ENCODE peak calls at places on chromosome 12, in ten cellular contexts. T is astrocyte; L is tibial artery; R is body of pancreas; K is H7; A is left ventricle myocardium inferior; B is CD4-positive, CD25-positive, alpha-beta regulatory T cell; U is Karpas-422; S is small intestine; V is aorta. Q is an unnamed sample.

GRCh38 chr12:112716099-112717093 is 75.2 kb upstream of the RPH3A start:
- DNase-seq in T (no peak), L (no peak), R (no peak), K (peak; percentile 68), A (no peak), B (no peak), U (peak; percentile 66), S (peak; percentile 2), V (no peak), Q (no peak)

GRCh38 chr12:11765817-11766794 is 116.6 kb downstream of the ETV6 start:
- DNase-seq in T (peak; percentile 93), L (no peak), R (no peak), K (no peak), A (no peak), B (peak; percentile 25), U (no peak), S (no peak), V (peak; percentile 54), Q (no peak)

GRCh38 chr12:116164976-116165425 is 112.5 kb downstream of the MED13L start:
- DNase-seq in T (peak; percentile 68), L (no peak), R (no peak), K (no peak), A (no peak), B (no peak), U (no peak), S (no peak), V (no peak), Q (no peak)

GRCh38 chr12:128509170-128509569 is 242.2 kb downstream of the TMEM132C start:
- DNase-seq in T (no peak), L (no peak), R (no peak), K (peak; percentile 36), A (no peak), B (no peak), U (no peak), S (no peak), V (no peak), Q (no peak)

GRCh38 chr12:30794591-30795409 is 40.0 kb upstream of the CAPRIN2 start:
- DNase-seq in T (peak; percentile 96), L (no peak), R (no peak), K (no peak), A (no peak), B (no peak), U (no peak), S (no peak), V (no peak), Q (peak; percentile 16)

GRCh38 chr12:53073881-53074280 is 5.3 kb downstream of the SPRYD3 start:
- DNase-seq in T (no peak), L (peak; percentile 64), R (no peak), K (peak; percentile 8), A (no peak), B (no peak), U (no peak), S (no peak), V (no peak), Q (no peak)

GRCh38 chr12:132397934-132398385 is 68.6 kb upstream of the GALNT9 start:
- DNase-seq in T (no peak), L (no peak), R (no peak), K (no peak), A (peak; percentile 7), B (no peak), U (no peak), S (no peak), V (peak; percentile 39), Q (no peak)

GRCh38 chr12:116319851-116320621 is 42.5 kb upstream of the MED13L start:
- DNase-seq in T (peak; percentile 97), L (peak; percentile 88), R (peak; percentile 14), K (no peak), A (peak; percentile 50), B (no peak), U (no peak), S (no peak), V (peak; percentile 86), Q (peak; percentile 65)

GRCh38 chr12:58309806-58310205 is 368.4 kb downstream of the ATP23 start:
- DNase-seq in T (no peak), L (no peak), R (no peak), K (no peak), A (no peak), B (no peak), U (no peak), S (no peak), V (no peak), Q (no peak)

GRCh38 chr12:69966839-69967238 is 141.8 kb downstream of the MYRFL start:
- DNase-seq in T (peak; percentile 13), L (no peak), R (no peak), K (no peak), A (no peak), B (no peak), U (no peak), S (peak; percentile 13), V (no peak), Q (no peak)

GRCh38 chr12:132143328-132144071 is 619 bp downstream of the DDX51 start:
- DNase-seq in T (no peak), L (peak; percentile 64), R (no peak), K (peak; percentile 67), A (no peak), B (no peak), U (peak; percentile 66), S (peak; percentile 5), V (peak; percentile 50), Q (peak; percentile 41)

GRCh38 chr12:114631242-114631641 is 52.7 kb downstream of the TBX3 start:
- DNase-seq in T (no peak), L (no peak), R (no peak), K (no peak), A (no peak), B (no peak), U (no peak), S (no peak), V (no peak), Q (no peak)

GRCh38 chr12:58918475-58918874 is 1.8 kb downstream of the LRIG3 start:
- DNase-seq in T (no peak), L (no peak), R (no peak), K (no peak), A (no peak), B (no peak), U (no peak), S (peak; percentile 42), V (no peak), Q (no peak)

GRCh38 chr12:97131220-97131981 is 224.3 kb downstream of the NEDD1 start:
- DNase-seq in T (no peak), L (no peak), R (no peak), K (peak; percentile 29), A (no peak), B (no peak), U (no peak), S (no peak), V (no peak), Q (peak; percentile 26)

GRCh38 chr12:34526946-34527345 is 504.6 kb downstream of the ALG10 start:
- DNase-seq in T (no peak), L (no peak), R (no peak), K (no peak), A (no peak), B (no peak), U (no peak), S (no peak), V (no peak), Q (no peak)

GRCh38 chr12:51900323-51900889 is 6.9 kb upstream of the ACVRL1 start:
- DNase-seq in T (no peak), L (peak; percentile 57), R (no peak), K (peak; percentile 23), A (no peak), B (no peak), U (no peak), S (no peak), V (peak; percentile 24), Q (no peak)

GRCh38 chr12:100926669-100927248 is 132.2 kb downstream of the ANO4 start:
- DNase-seq in T (peak; percentile 15), L (no peak), R (peak; percentile 27), K (peak; percentile 52), A (no peak), B (no peak), U (no peak), S (peak; percentile 55), V (no peak), Q (peak; percentile 68)

GRCh38 chr12:130831246-130831645 is 7.8 kb downstream of the STX2 start:
- DNase-seq in T (no peak), L (no peak), R (no peak), K (no peak), A (no peak), B (no peak), U (no peak), S (no peak), V (no peak), Q (no peak)

GRCh38 chr12:26239508-26240328 is 44.3 kb downstream of the SSPN start:
- DNase-seq in T (peak; percentile 100), L (peak; percentile 91), R (peak; percentile 26), K (no peak), A (peak; percentile 66), B (no peak), U (no peak), S (peak; percentile 49), V (peak; percentile 94), Q (no peak)

DNA sequence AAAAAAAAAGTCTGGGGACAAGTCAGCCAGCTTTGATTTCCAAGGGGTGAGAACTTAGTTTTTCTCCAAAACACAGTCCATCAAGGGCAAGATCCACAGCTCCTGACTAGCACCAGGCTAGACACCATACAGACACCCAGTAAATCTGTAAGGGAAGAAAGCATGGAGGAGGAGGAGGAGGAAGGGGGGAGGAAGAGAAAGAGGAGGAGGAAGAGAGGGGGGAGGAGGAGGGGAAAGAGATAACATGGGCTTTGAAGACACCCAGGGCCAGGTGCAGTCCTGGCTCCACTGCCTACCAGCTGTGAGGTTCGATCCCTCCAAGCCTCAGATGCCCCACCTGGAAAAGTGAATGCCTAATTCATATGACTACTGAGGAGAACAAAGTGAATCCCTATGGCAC is 18.3 kb downstream of the KDM2B start:
- DNase-seq in T (no peak), L (no peak), R (no peak), K (no peak), A (no peak), B (no peak), U (no peak), S (no peak), V (no peak), Q (no peak)
- H3K36me3 ChIP-seq in T (no peaks in the 10 kb centered on the region), L (peaks cover 8% of the 10 kb centered on the region), R (no peaks in the 10 kb centered on the region), K (peaks cover 19% of the 10 kb centered on the region), A (no peaks in the 10 kb centered on the region), B (peaks cover 11% of the 10 kb centered on the region), U (no peaks in the 10 kb centered on the region), S (no peaks in the 10 kb centered on the region), V (no peaks in the 10 kb centered on the region), Q (no peaks in the 10 kb centered on the region)

GRCh38 chr12:56041579-56042429 is at the start of gene RPS26:
- DNase-seq in T (peak; percentile 99), L (peak; percentile 98), R (peak; percentile 95), K (peak; percentile 94), A (peak; percentile 94), B (peak; percentile 98), U (peak; percentile 99), S (peak; percentile 98), V (peak; percentile 98), Q (peak; percentile 98)
- H3K36me3 ChIP-seq in T (peaks cover 29% of the 10 kb centered on the region), L (peaks cover 41% of the 10 kb centered on the region), R (peaks cover 3% of the 10 kb centered on the region), K (peaks cover 14% of the 10 kb centered on the region), A (peaks cover 41% of the 10 kb centered on the region), B (peaks cover 24% of the 10 kb centered on the region), U (peaks cover 23% of the 10 kb centered on the region), S (no peaks in the 10 kb centered on the region), V (peaks cover 7% of the 10 kb centered on the region), Q (no peaks in the 10 kb centered on the region)

GRCh38 chr12:94304012-94304411 is 155.6 kb downstream of the PLXNC1 start:
- DNase-seq in T (no peak), L (no peak), R (no peak), K (peak; percentile 16), A (no peak), B (no peak), U (no peak), S (no peak), V (no peak), Q (no peak)
- H3K36me3 ChIP-seq in T (peaks cover 3% of the 10 kb centered on the region), L (peaks cover 14% of the 10 kb centered on the region), R (no peaks in the 10 kb centered on the region), K (peaks cover 4% of the 10 kb centered on the region), A (peaks cover 56% of the 10 kb centered on the region), B (peaks cover 48% of the 10 kb centered on the region), U (peaks cover 59% of the 10 kb centered on the region), S (peaks cover 4% of the 10 kb centered on the region), V (no peaks in the 10 kb centered on the region), Q (peaks cover 2% of the 10 kb centered on the region)

GRCh38 chr12:6968426-6968825 is 2.0 kb downstream of the PHB2 start:
- DNase-seq in T (no peak), L (no peak), R (no peak), K (no peak), A (no peak), B (no peak), U (no peak), S (no peak), V (no peak), Q (no peak)
- H3K36me3 ChIP-seq in T (peaks cover 29% of the 10 kb centered on the region), L (peaks cover 45% of the 10 kb centered on the region), R (no peaks in the 10 kb centered on the region), K (peaks cover 34% of the 10 kb centered on the region), A (peaks cover 42% of the 10 kb centered on the region), B (peaks cover 42% of the 10 kb centered on the region), U (peaks cover 41% of the 10 kb centered on the region), S (peaks cover 5% of the 10 kb centered on the region), V (peaks cover 6% of the 10 kb centered on the region), Q (no peaks in the 10 kb centered on the region)